ENCODE peak calls at places on chromosomes 6 and 20, in seven cellular contexts. K is stomach, S is WTC11, E is endothelial cell, U is mesothelial cell of epicardium, P is adrenal gland, A is RWPE1. I is an unnamed sample.

GRCh38 chr6:14243617-14244016 is 126.0 kb downstream of the CD83 start:
- DNase-seq in K (no peak), E (no peak), S (no peak), U (no peak), A (no peak), P (no peak), I (no peak)

GRCh38 chr6:169803816-169804340 is 52.5 kb downstream of the ERMARD start:
- DNase-seq in S (no peak), U (no peak), A (no peak), K (no peak), E (no peak), P (no peak), I (no peak)

GRCh38 chr20:52731086-52731485 is 241.1 kb upstream of the TSHZ2 start:
- DNase-seq in K (peak), U (no peak), E (peak), S (peak), A (no peak), P (no peak), I (no peak)

GRCh38 chr20:31711416-31712111 is 11.1 kb downstream of the BCL2L1 start:
- DNase-seq in U (no peak), S (no peak), K (no peak), P (no peak), E (no peak), A (no peak), I (no peak)

GRCh38 chr6:162211022-162211421 is 516.5 kb downstream of the PRKN start:
- DNase-seq in A (no peak), E (no peak), K (no peak), S (no peak), P (no peak), U (no peak), I (no peak)

GRCh38 chr6:49868951-49869529 is 2.7 kb upstream of the CRISP1 start:
- DNase-seq in U (no peak), S (no peak), E (no peak), K (no peak), P (no peak), A (no peak), I (no peak)

GRCh38 chr6:85015396-85015990 is 251.1 kb upstream of the TBX18 start:
- DNase-seq in A (peak), S (peak), P (peak), E (peak), K (peak), U (no peak), I (no peak)

GRCh38 chr20:35049776-35050352 is 42.7 kb downstream of the TRPC4AP start:
- DNase-seq in A (no peak), U (no peak), K (no peak), S (no peak), E (no peak), P (no peak), I (no peak)

GRCh38 chr20:41171736-41172295 is 34.5 kb downstream of the PLCG1 start:
- DNase-seq in E (no peak), K (peak), S (no peak), A (no peak), P (no peak), U (peak), I (no peak)

GRCh38 chr6:4906942-4907300 is 96.9 kb downstream of the RPP40 start:
- DNase-seq in E (no peak), A (no peak), U (no peak), S (no peak), P (no peak), K (no peak), I (no peak)

GRCh38 chr20:53954734-53955658 is 115.4 kb downstream of the BCAS1 start:
- DNase-seq in A (no peak), S (no peak), P (no peak), U (no peak), E (no peak), K (no peak), I (no peak)

GRCh38 chr6:33249732-33250625 is 21.7 kb downstream of the VPS52 start:
- DNase-seq in K (no peak), A (peak), S (no peak), U (no peak), E (peak), P (no peak), I (no peak)

GRCh38 chr20:61230-61629 is 26.2 kb upstream of the DEFB125 start:
- DNase-seq in K (no peak), U (no peak), A (no peak), P (no peak), S (no peak), E (no peak), I (no peak)

GRCh38 chr6:9848094-9848493 is 566.8 kb downstream of the TFAP2A start:
- DNase-seq in A (peak), E (no peak), U (no peak), K (no peak), S (no peak), P (no peak), I (no peak)

GRCh38 chr20:48008850-48009535 is 223.7 kb upstream of the SULF2 start:
- DNase-seq in P (no peak), A (no peak), E (no peak), K (no peak), U (no peak), S (no peak), I (no peak)

GRCh38 chr6:119303164-119303887 is 46.2 kb downstream of the MAN1A1 start:
- DNase-seq in K (no peak), A (no peak), P (no peak), U (no peak), E (no peak), S (no peak), I (no peak)
- TF ChIP-seq CTCF in K (no peak), A (no peak), P (no peak), U (no peak), E (no peak), S (no peak), I (no peak)

GRCh38 chr6:101110814-101111213 is 229.7 kb upstream of the ASCC3 start:
- DNase-seq in E (no peak), S (no peak), P (no peak), K (no peak), A (no peak), U (no peak), I (no peak)
- TF ChIP-seq CTCF in E (no peak), S (no peak), P (no peak), K (no peak), A (no peak), U (no peak), I (no peak)

GRCh38 chr6:138752017-138752416 is 21.6 kb upstream of the CCDC28A start:
- DNase-seq in E (peak), P (no peak), S (no peak), K (no peak), U (no peak), A (no peak), I (no peak)
- TF ChIP-seq CTCF in E (peak), P (no peak), S (no peak), K (no peak), U (no peak), A (no peak), I (no peak)

DNA sequence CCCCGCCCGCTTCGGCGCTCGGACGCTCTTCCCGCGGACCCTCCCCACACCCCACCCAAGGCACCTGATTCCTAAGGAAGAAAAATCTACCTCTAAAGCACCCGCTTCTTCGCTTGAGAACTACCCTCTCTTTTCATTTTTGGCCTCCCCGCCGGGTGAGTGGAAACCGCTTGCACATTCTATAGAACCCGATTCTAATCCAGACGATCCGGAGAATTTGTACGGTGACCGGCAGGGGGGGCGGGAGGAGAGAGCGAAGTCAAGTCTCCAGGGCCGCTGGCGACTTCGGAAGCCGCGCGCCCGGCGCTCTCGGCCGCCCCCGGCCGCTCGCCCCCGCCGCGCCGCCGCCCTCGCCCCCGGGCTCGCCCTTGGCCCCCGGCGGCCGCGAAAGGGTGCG is at the start of gene RBM24:
- DNase-seq in S (peak), K (peak), A (peak), E (peak), P (peak), U (peak), I (peak)
- TF ChIP-seq CTCF in S (no peak), K (no peak), A (peak), E (peak), P (peak), U (no peak), I (no peak)

DNA sequence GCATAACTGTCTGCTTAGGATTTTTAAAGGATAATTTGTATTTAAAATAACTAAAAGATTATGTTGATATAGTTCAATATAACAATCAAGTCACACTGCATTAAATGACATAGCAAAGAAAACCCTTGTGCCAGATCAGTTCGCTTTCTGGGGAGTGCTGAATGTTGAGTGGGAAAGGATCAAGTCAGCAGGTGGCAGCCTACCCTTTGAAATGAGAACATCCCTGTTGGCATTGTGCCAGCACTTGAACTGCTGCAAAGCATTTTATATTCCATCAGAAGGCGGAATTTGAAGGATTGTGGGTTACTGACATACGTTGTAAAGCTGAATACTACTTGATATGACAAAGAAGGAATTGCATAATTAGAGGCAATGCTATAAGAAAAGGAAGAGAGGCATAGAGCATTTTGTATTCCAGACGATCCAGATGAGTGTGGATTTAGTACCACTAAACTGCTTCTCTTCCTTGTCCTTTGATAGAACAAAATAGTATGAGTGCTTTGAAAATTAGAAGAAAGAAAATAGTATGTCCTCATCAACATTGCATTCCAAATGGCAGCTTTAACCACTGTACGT is 26.6 kb downstream of the BCKDHB start:
- DNase-seq in K (peak), E (peak), A (peak), S (peak), P (peak), U (peak), I (no peak)
- TF ChIP-seq CTCF in K (peak), E (no peak), A (peak), S (no peak), P (peak), U (peak), I (no peak)

DNA sequence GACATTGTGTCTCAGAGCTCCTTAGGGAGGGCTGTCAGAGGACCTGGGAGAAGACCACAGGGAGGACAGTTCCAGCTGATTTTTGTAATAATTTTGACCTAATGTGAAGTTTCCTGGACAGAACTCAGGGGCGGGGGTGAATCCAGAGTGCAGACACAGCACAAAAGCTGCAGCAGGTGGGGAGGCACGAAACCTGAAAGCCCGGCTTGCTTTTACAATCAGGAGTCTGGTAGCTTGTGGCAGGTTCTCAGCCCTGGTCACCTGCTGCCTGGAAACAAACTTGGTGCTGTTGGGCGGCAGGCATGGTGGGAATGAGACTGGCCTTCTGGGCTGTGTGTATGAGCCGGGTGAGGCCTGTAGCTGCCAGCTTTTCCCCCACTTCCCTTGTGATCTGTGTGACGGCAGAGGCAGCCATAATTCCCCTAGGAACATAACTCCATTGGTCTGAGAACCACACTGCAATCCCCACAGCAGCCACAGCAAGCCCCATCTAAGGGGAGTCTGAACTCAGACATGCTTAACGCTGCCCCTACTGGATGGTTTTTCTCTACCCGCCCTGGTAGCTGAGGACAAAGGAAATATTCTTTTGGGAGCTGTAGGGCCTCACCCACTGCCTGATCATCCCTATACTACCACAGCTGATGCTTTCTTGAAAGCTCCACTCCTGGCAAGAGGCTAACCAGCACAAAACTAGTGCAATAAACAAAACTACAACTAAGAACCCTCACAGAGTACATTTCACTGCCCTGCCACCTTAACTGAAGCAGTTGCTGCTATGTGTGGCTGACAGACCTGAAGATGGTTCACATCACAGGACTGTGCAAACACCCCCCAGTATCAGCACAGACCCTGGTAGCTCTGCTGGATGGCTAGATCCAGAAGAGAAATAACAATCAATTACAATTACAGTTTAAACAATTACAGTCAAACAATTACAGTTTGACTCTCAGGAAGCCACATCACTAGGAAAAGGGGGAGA is 1055.1 kb upstream of the GJE1 start:
- DNase-seq in P (no peak), K (no peak), U (no peak), E (peak), S (peak), A (peak), I (no peak)
- TF ChIP-seq CTCF in P (no peak), K (no peak), U (no peak), E (no peak), S (peak), A (no peak), I (no peak)

GRCh38 chr6:44113396-44113795 is 13.9 kb downstream of the MRPL14 start:
- DNase-seq in K (no peak), A (no peak), S (no peak), P (no peak), U (no peak), E (no peak), I (no peak)
- TF ChIP-seq CTCF in K (no peak), A (no peak), S (no peak), P (no peak), U (peak), E (peak), I (no peak)

GRCh38 chr20:46708172-46708860 is 1.1 kb upstream of the SLC2A10 start:
- DNase-seq in E (no peak), P (no peak), K (peak), A (no peak), U (no peak), S (peak), I (no peak)
- TF ChIP-seq CTCF in E (peak), P (no peak), K (no peak), A (peak), U (peak), S (peak), I (no peak)

GRCh38 chr20:11755071-11755881 is 162.4 kb upstream of the BTBD3 start:
- DNase-seq in E (peak), A (no peak), U (no peak), K (no peak), P (no peak), S (no peak), I (no peak)
- TF ChIP-seq CTCF in E (no peak), A (no peak), U (no peak), K (no peak), P (no peak), S (no peak), I (no peak)

GRCh38 chr20:1368448-1369199 is 24.2 kb downstream of the FKBP1A start:
- DNase-seq in E (no peak), S (no peak), P (no peak), A (no peak), K (no peak), U (no peak), I (no peak)
- TF ChIP-seq CTCF in E (no peak), S (no peak), P (no peak), A (no peak), K (no peak), U (no peak), I (no peak)